ENCODE peak calls at places on chromosomes 13 and 19, in seven cellular contexts. One of them, this sample, is unnamed.

GRCh38 chr13:21106089-21106488 is 44.7 kb upstream of the LATS2 start:
- DNase-seq in ovary: no peak
- DNase-seq in IMR-90: peak
- DNase-seq in A549: no peak
- DNase-seq in heart left ventricle: no peak
- DNase-seq in NB4: no peak
- DNase-seq in Peyer's patch: no peak
- DNase-seq in this sample: no peak

GRCh38 chr13:102369303-102369702 is 32.5 kb downstream of the FGF14 start:
- DNase-seq in NB4: peak
- DNase-seq in A549: peak
- DNase-seq in Peyer's patch: no peak
- DNase-seq in ovary: no peak
- DNase-seq in IMR-90: no peak
- DNase-seq in heart left ventricle: no peak
- DNase-seq in this sample: no peak

GRCh38 chr19:11587302-11587972 is 9.8 kb upstream of the ZNF627 start:
- DNase-seq in IMR-90: peak
- DNase-seq in Peyer's patch: peak
- DNase-seq in ovary: peak
- DNase-seq in A549: peak
- DNase-seq in NB4: peak
- DNase-seq in heart left ventricle: peak
- DNase-seq in this sample: peak

GRCh38 chr19:11063434-11063833 is 25.8 kb upstream of the LDLR start:
- DNase-seq in ovary: no peak
- DNase-seq in Peyer's patch: no peak
- DNase-seq in NB4: no peak
- DNase-seq in heart left ventricle: no peak
- DNase-seq in IMR-90: no peak
- DNase-seq in A549: no peak
- DNase-seq in this sample: no peak

GRCh38 chr19:17296278-17296677 is 6.9 kb downstream of the ABHD8 start:
- DNase-seq in A549: peak
- DNase-seq in Peyer's patch: no peak
- DNase-seq in ovary: no peak
- DNase-seq in NB4: peak
- DNase-seq in IMR-90: peak
- DNase-seq in heart left ventricle: no peak
- DNase-seq in this sample: no peak

GRCh38 chr13:43134896-43135295 is 111.5 kb downstream of the DNAJC15 start:
- DNase-seq in Peyer's patch: no peak
- DNase-seq in ovary: no peak
- DNase-seq in IMR-90: no peak
- DNase-seq in NB4: no peak
- DNase-seq in A549: no peak
- DNase-seq in heart left ventricle: no peak
- DNase-seq in this sample: no peak

GRCh38 chr13:108322206-108322824 is 52.8 kb downstream of the TNFSF13B start:
- DNase-seq in NB4: peak
- DNase-seq in ovary: no peak
- DNase-seq in A549: peak
- DNase-seq in IMR-90: peak
- DNase-seq in heart left ventricle: no peak
- DNase-seq in Peyer's patch: no peak
- DNase-seq in this sample: no peak

GRCh38 chr13:79212064-79212619 is 193.9 kb downstream of the RBM26 start:
- DNase-seq in A549: no peak
- DNase-seq in ovary: no peak
- DNase-seq in NB4: no peak
- DNase-seq in IMR-90: no peak
- DNase-seq in Peyer's patch: no peak
- DNase-seq in heart left ventricle: no peak
- DNase-seq in this sample: no peak

GRCh38 chr13:110788778-110789177 is 75.3 kb downstream of the ING1 start:
- DNase-seq in ovary: no peak
- DNase-seq in A549: no peak
- DNase-seq in Peyer's patch: no peak
- DNase-seq in heart left ventricle: no peak
- DNase-seq in NB4: no peak
- DNase-seq in IMR-90: no peak
- DNase-seq in this sample: no peak

GRCh38 chr19:21092107-21092506 is 10.1 kb downstream of the ZNF714 start:
- DNase-seq in IMR-90: peak
- DNase-seq in ovary: no peak
- DNase-seq in heart left ventricle: no peak
- DNase-seq in NB4: no peak
- DNase-seq in A549: no peak
- DNase-seq in Peyer's patch: no peak
- DNase-seq in this sample: no peak

GRCh38 chr13:61536443-61536842 is 120.8 kb upstream of the PCDH20 start:
- DNase-seq in NB4: no peak
- DNase-seq in Peyer's patch: no peak
- DNase-seq in heart left ventricle: no peak
- DNase-seq in IMR-90: no peak
- DNase-seq in ovary: no peak
- DNase-seq in A549: no peak
- DNase-seq in this sample: no peak

GRCh38 chr19:35717665-35718344 is at the start of gene KMT2B:
- DNase-seq in IMR-90: no peak
- DNase-seq in Peyer's patch: no peak
- DNase-seq in NB4: peak
- DNase-seq in A549: peak
- DNase-seq in ovary: peak
- DNase-seq in heart left ventricle: no peak
- DNase-seq in this sample: peak

GRCh38 chr13:23321534-23322241 is 111.8 kb downstream of the SACS start:
- DNase-seq in heart left ventricle: peak
- DNase-seq in Peyer's patch: peak
- DNase-seq in NB4: no peak
- DNase-seq in ovary: no peak
- DNase-seq in IMR-90: peak
- DNase-seq in A549: peak
- DNase-seq in this sample: peak

GRCh38 chr19:11461453-11461852 is 19.4 kb downstream of the ELAVL3 start:
- DNase-seq in heart left ventricle: no peak
- DNase-seq in Peyer's patch: no peak
- DNase-seq in ovary: no peak
- DNase-seq in IMR-90: no peak
- DNase-seq in A549: no peak
- DNase-seq in NB4: no peak
- DNase-seq in this sample: no peak

GRCh38 chr13:27461940-27462584 is 11.7 kb upstream of the MTIF3 start:
- DNase-seq in ovary: no peak
- DNase-seq in IMR-90: no peak
- DNase-seq in Peyer's patch: no peak
- DNase-seq in A549: no peak
- DNase-seq in heart left ventricle: no peak
- DNase-seq in NB4: no peak
- DNase-seq in this sample: no peak

DNA sequence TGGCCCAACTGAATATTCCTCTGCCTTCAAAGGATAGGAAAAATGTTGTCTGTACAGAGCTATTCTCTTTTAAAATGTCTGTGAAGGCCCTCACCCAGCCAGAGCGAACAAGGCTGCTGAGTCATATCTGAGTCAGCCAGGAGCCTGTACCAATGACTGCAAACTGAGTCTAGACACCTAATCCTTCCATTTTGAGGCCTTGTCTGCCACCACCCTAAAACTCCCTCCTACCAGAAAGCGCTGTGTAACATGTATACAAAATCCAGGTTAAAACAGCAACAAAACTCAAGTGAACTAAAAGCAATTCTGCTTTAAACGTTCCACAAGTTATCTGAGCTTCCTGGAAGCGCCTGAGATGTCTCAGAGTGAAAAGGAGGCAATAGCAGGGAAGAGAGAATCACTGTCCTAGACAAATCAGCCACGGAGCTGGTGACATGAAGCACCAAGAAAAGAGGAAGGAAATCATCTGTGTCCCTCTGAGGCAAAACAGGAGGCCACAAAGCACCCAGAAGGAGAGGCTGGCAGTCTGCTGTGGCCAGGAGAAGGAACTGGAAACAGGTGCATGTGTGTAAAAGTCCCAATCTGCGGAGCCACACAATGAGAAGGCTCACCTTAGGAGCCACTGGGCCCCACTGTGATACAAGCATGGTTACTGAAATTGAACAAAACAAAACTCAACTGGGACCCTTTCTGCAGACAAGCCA is 10.2 kb downstream of the DHRS12 start:
- DNase-seq in IMR-90: peak
- DNase-seq in ovary: no peak
- DNase-seq in A549: peak
- DNase-seq in heart left ventricle: no peak
- DNase-seq in Peyer's patch: peak
- DNase-seq in NB4: peak
- DNase-seq in this sample: no peak
- TF ChIP-seq POLR2A in IMR-90: no peak
- TF ChIP-seq POLR2A in ovary: no peak
- TF ChIP-seq POLR2A in A549: no peak
- TF ChIP-seq POLR2A in heart left ventricle: no peak
- TF ChIP-seq POLR2A in Peyer's patch: no peak
- TF ChIP-seq POLR2A in NB4: no peak
- TF ChIP-seq POLR2A in this sample: no peak

GRCh38 chr19:9580728-9581127 is 3.6 kb downstream of the ZNF121 start:
- DNase-seq in heart left ventricle: no peak
- DNase-seq in ovary: no peak
- DNase-seq in IMR-90: no peak
- DNase-seq in Peyer's patch: no peak
- DNase-seq in NB4: no peak
- DNase-seq in A549: no peak
- DNase-seq in this sample: no peak

GRCh38 chr19:9586764-9587163 is 2.5 kb upstream of the ZNF121 start:
- DNase-seq in heart left ventricle: no peak
- DNase-seq in Peyer's patch: peak
- DNase-seq in NB4: peak
- DNase-seq in A549: peak
- DNase-seq in ovary: peak
- DNase-seq in IMR-90: peak
- DNase-seq in this sample: no peak

DNA sequence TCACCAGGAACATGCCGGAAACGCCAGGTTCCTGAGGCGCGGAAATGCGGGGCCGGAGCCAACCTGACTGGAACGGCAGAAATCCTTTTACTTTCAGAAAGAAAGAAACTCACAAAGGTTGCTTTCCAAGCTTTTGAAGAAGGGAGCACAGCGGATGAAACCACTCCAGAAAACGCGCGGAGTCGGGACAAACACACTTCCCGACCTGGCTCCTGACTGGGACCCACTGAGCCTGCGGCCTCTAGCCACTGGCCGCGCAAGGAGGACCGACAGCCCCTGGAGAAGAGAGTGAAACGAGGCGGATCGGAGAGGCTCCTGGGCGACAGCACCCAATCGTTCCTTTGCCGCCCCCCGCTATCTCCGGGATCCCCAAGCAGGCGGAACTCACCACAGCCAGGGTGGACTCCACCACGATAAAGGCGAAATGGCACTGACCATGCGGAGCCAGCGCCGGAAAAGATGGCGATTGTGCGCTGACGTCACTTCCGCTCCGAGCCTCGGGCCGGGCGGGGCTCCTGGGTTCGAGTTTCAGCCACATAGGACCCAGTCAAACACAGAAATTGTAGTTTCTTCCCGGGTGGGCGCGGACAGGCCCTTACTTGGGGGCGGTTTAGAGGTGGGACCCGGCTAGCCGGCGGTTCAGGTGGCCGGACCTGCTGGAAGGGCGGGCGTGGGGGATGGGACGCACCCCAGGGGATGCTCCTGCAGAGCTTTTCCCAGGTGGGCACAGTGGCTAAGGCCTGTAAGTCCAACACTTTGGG is at the start of gene ZNF121:
- DNase-seq in NB4: peak
- DNase-seq in IMR-90: peak
- DNase-seq in Peyer's patch: peak
- DNase-seq in heart left ventricle: peak
- DNase-seq in ovary: peak
- DNase-seq in A549: peak
- DNase-seq in this sample: peak
- TF ChIP-seq POLR2A in NB4: peak
- TF ChIP-seq POLR2A in IMR-90: peak
- TF ChIP-seq POLR2A in Peyer's patch: peak
- TF ChIP-seq POLR2A in heart left ventricle: no peak
- TF ChIP-seq POLR2A in ovary: peak
- TF ChIP-seq POLR2A in A549: peak
- TF ChIP-seq POLR2A in this sample: peak

GRCh38 chr19:54469496-54469934 is 3.6 kb downstream of the CDC42EP5 start:
- DNase-seq in Peyer's patch: peak
- DNase-seq in IMR-90: no peak
- DNase-seq in ovary: no peak
- DNase-seq in NB4: no peak
- DNase-seq in heart left ventricle: peak
- DNase-seq in A549: no peak
- DNase-seq in this sample: no peak
- TF ChIP-seq POLR2A in Peyer's patch: peak
- TF ChIP-seq POLR2A in IMR-90: no peak
- TF ChIP-seq POLR2A in ovary: no peak
- TF ChIP-seq POLR2A in NB4: no peak
- TF ChIP-seq POLR2A in heart left ventricle: no peak
- TF ChIP-seq POLR2A in A549: no peak
- TF ChIP-seq POLR2A in this sample: no peak

GRCh38 chr13:106548064-106548696 is 12.7 kb upstream of the EFNB2 start:
- DNase-seq in Peyer's patch: no peak
- DNase-seq in ovary: no peak
- DNase-seq in IMR-90: peak
- DNase-seq in heart left ventricle: no peak
- DNase-seq in A549: peak
- DNase-seq in NB4: no peak
- DNase-seq in this sample: no peak
- TF ChIP-seq POLR2A in Peyer's patch: no peak
- TF ChIP-seq POLR2A in ovary: no peak
- TF ChIP-seq POLR2A in IMR-90: no peak
- TF ChIP-seq POLR2A in heart left ventricle: no peak
- TF ChIP-seq POLR2A in A549: no peak
- TF ChIP-seq POLR2A in NB4: no peak
- TF ChIP-seq POLR2A in this sample: no peak

DNA sequence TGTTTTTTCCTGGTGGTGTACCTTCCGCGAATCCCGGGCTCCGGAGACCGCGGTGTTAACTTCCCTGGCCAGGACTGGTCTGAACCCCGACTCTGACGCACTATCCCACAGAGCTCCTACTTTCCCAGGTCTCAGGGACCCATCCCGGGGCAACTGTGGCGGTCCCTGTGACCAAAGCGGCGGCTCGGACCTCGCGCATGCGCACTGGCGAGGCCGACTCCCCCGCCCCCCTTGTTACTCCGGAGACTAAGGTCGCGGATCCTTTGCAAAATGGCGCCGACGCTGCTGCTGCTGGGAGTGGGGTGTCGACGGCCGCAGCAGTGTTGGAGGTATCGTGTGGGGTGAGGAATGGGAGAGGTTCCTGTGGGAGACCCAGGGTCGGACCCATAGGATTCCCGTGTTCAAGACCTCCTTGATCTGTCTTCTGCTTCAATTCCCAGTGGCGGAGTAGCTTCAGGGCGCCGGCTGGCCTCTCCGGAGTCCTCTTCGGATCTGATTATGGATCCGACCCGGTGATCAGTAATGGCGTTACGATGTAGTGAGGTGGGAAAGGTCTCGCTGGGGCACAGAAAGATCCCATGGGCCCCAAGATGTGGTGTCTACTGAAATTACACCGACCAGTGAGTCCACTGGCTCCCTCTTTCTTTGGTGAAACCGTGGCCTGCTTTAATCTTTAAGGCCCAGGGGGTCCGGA is 66.6 kb upstream of the ZNF527 start:
- DNase-seq in heart left ventricle: peak
- DNase-seq in ovary: no peak
- DNase-seq in Peyer's patch: no peak
- DNase-seq in A549: no peak
- DNase-seq in IMR-90: no peak
- DNase-seq in NB4: no peak
- DNase-seq in this sample: no peak
- TF ChIP-seq POLR2A in heart left ventricle: no peak
- TF ChIP-seq POLR2A in ovary: no peak
- TF ChIP-seq POLR2A in Peyer's patch: no peak
- TF ChIP-seq POLR2A in A549: no peak
- TF ChIP-seq POLR2A in IMR-90: no peak
- TF ChIP-seq POLR2A in NB4: no peak
- TF ChIP-seq POLR2A in this sample: no peak

This sample was measured in GM12891.